ENCODE peak calls at places on chromosomes 13 and 19, in six cellular contexts. E is Panc1, X is SK-N-SH, Z is pancreas, P is upper lobe of left lung, O is tibial artery. D is an unnamed sample. For H3K4me1, the result is how much of the 10 kb centered on the place peaks cover.

GRCh38 chr19:13363235-13363634 is 143.0 kb downstream of the CACNA1A start:
- DNase-seq in E (no peak), X (no peak), O (no peak), P (no peak), Z (no peak), D (no peak)

GRCh38 chr19:54506079-54506478 is 3.4 kb downstream of the LAIR2 start:
- DNase-seq in X (no peak), E (no peak), P (no peak), O (no peak), Z (no peak), D (no peak)

GRCh38 chr13:33642374-33643065 is 175.4 kb upstream of the RFC3 start:
- DNase-seq in P (no peak), O (peak), Z (peak), X (no peak), E (no peak), D (no peak)

GRCh38 chr19:41988947-41989346 is 5.1 kb downstream of the ATP1A3 start:
- DNase-seq in E (no peak), O (no peak), Z (no peak), X (no peak), P (no peak), D (no peak)

GRCh38 chr13:45500492-45501174 is 35.9 kb downstream of the COG3 start:
- DNase-seq in Z (no peak), X (no peak), E (no peak), O (no peak), P (no peak), D (no peak)

GRCh38 chr19:55319786-55320185 is 5.4 kb downstream of the TMEM150B start:
- DNase-seq in O (no peak), P (no peak), X (peak), E (no peak), Z (no peak), D (no peak)

GRCh38 chr13:111531505-111531904 is 211.1 kb downstream of the TEX29 start:
- DNase-seq in P (no peak), E (no peak), X (no peak), Z (no peak), O (no peak), D (no peak)

GRCh38 chr13:43564941-43565340 is 221.8 kb downstream of the ENOX1 start:
- DNase-seq in E (no peak), X (no peak), P (no peak), O (no peak), Z (no peak), D (no peak)

GRCh38 chr19:17406039-17406886 is 833 bp upstream of the BST2 start:
- DNase-seq in Z (no peak), P (no peak), E (no peak), O (no peak), X (peak), D (no peak)

GRCh38 chr13:99311137-99311536 is 3.9 kb upstream of the GPR183 start:
- DNase-seq in X (no peak), P (no peak), E (no peak), Z (no peak), O (no peak), D (no peak)

GRCh38 chr19:3366761-3367571 is 583 bp downstream of the NFIC start:
- DNase-seq in O (peak), Z (peak), X (peak), E (no peak), P (peak), D (peak)

GRCh38 chr19:5045956-5046338 is 77.0 kb downstream of the KDM4B start:
- DNase-seq in P (peak), O (no peak), X (no peak), Z (no peak), E (no peak), D (no peak)

GRCh38 chr13:97001641-97002040 is 7.4 kb upstream of the OXGR1 start:
- DNase-seq in E (no peak), X (no peak), Z (no peak), P (no peak), O (no peak), D (no peak)

GRCh38 chr19:35782589-35782988 is 7.2 kb downstream of the ARHGAP33 start:
- DNase-seq in P (peak), O (no peak), Z (no peak), X (no peak), E (no peak), D (no peak)

GRCh38 chr13:96252903-96253302 is 163.0 kb downstream of the HS6ST3 start:
- DNase-seq in X (no peak), P (no peak), E (no peak), Z (no peak), O (no peak), D (no peak)

GRCh38 chr13:109479991-109480696 is 306.2 kb downstream of the IRS2 start:
- DNase-seq in O (peak), X (no peak), E (no peak), P (no peak), Z (no peak), D (no peak)

GRCh38 chr13:98252931-98253470 is 75.9 kb upstream of the RNF113B start:
- DNase-seq in E (no peak), Z (no peak), X (no peak), O (no peak), P (no peak), D (no peak)

GRCh38 chr13:80000679-80001509 is 340.0 kb downstream of the SPRY2 start:
- DNase-seq in O (no peak), Z (no peak), E (no peak), X (no peak), P (no peak), D (no peak)

GRCh38 chr13:101035119-101035620 is 360.6 kb upstream of the TMTC4 start:
- DNase-seq in P (no peak), E (no peak), Z (no peak), O (no peak), X (no peak), D (no peak)

GRCh38 chr19:3576696-3577443 is 4.1 kb downstream of the HMG20B start:
- DNase-seq in X (peak), P (peak), O (no peak), Z (peak), E (no peak), D (peak)

GRCh38 chr19:52343548-52343947 is 7.5 kb downstream of the ZNF610 start:
- DNase-seq in X (peak), Z (no peak), E (no peak), P (no peak), O (peak), D (no peak)

GRCh38 chr13:44903596-44903995 is 85.7 kb downstream of the NUFIP1 start:
- DNase-seq in E (no peak), O (peak), P (peak), X (no peak), Z (no peak), D (peak)

GRCh38 chr13:99911069-99911964 is 60.2 kb downstream of the ZIC5 start:
- DNase-seq in O (no peak), E (no peak), Z (no peak), P (no peak), X (no peak), D (no peak)

GRCh38 chr19:52226652-52227051 is 36.8 kb downstream of the PPP2R1A start:
- DNase-seq in Z (no peak), E (no peak), X (no peak), O (no peak), P (no peak), D (no peak)

GRCh38 chr13:37097008-37097579 is 8.4 kb downstream of the CSNK1A1L start:
- DNase-seq in X (no peak), E (no peak), Z (no peak), P (no peak), O (no peak), D (no peak)

GRCh38 chr19:31174948-31175347 is 174.3 kb downstream of the TSHZ3 start:
- DNase-seq in E (no peak), O (no peak), X (no peak), P (no peak), Z (no peak), D (peak)

GRCh38 chr19:3608079-3608641 is 1.5 kb upstream of the TBXA2R start:
- DNase-seq in O (no peak), Z (no peak), E (no peak), X (no peak), P (no peak), D (no peak)

GRCh38 chr13:30017880-30018279 is 167.5 kb upstream of the UBL3 start:
- DNase-seq in Z (no peak), O (no peak), P (no peak), E (no peak), X (no peak), D (no peak)

GRCh38 chr13:105363747-105364177 is 1171.7 kb downstream of the EFNB2 start:
- DNase-seq in X (peak), P (no peak), O (no peak), E (no peak), Z (no peak), D (no peak)

GRCh38 chr13:113493315-113493951 is 2.9 kb upstream of the DCUN1D2 start:
- DNase-seq in X (no peak), E (peak), O (no peak), P (no peak), Z (no peak), D (no peak)

GRCh38 chr19:2796659-2797266 is 11.5 kb downstream of the THOP1 start:
- DNase-seq in O (no peak), P (peak), E (no peak), X (no peak), Z (no peak), D (no peak)

GRCh38 chr13:96817336-96817941 is 176.8 kb downstream of the OXGR1 start:
- DNase-seq in Z (no peak), P (no peak), E (no peak), O (no peak), X (peak), D (no peak)

GRCh38 chr19:19531951-19532805 is 3.5 kb downstream of the YJEFN3 start:
- DNase-seq in P (peak), Z (peak), O (peak), X (peak), E (no peak), D (peak)

GRCh38 chr13:78602561-78603239 is 652 bp downstream of the POU4F1 start:
- DNase-seq in X (no peak), P (peak), Z (peak), E (no peak), O (no peak), D (peak)

GRCh38 chr13:50456111-50456510 is 387.4 kb downstream of the DLEU7 start:
- DNase-seq in Z (no peak), E (no peak), O (no peak), X (no peak), P (no peak), D (no peak)

GRCh38 chr13:94233401-94233800 is 246.1 kb downstream of the DCT start:
- DNase-seq in O (peak), P (no peak), X (no peak), E (peak), Z (no peak), D (no peak)

GRCh38 chr19:10748924-10749434 is 31.1 kb downstream of the DNM2 start:
- DNase-seq in E (no peak), Z (peak), X (peak), O (no peak), P (no peak), D (peak)

GRCh38 chr13:27966641-27967202 is 2.4 kb downstream of the CDX2 start:
- DNase-seq in Z (peak), O (no peak), E (no peak), X (peak), P (no peak), D (no peak)

GRCh38 chr19:4547303-4548237 is 7.7 kb upstream of the LRG1 start:
- DNase-seq in Z (peak), E (no peak), X (peak), P (peak), O (no peak), D (no peak)

DNA sequence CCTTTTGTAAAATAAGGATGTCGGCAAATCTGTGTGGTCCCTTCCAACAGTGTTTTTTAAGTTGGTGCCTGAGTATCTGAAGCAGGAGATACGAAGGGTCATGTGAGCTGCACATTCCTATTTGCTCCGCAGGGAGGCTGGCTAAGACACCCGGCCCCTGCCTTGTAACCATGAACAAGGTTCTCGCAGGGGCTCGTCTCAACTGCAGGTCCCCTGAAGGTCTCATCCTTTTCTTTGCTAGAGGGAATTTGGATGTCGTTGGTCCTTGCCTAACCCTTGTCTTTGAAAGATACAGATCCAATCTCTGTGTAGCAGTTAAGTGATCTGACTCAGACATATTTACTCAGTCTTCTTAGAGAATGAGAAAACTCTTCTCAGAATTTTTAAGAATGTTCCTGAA is 64.4 kb downstream of the LRCH1 start:
- DNase-seq in O (no peak), Z (no peak), X (no peak), P (no peak), E (no peak), D (no peak)
- H3K4me1 ChIP-seq in O (under half), Z (under half), X (under half), P (under half), E (under half), D (under half)

GRCh38 chr13:59776924-59777690 is 386.6 kb downstream of the DIAPH3 start:
- DNase-seq in O (no peak), X (no peak), Z (no peak), P (no peak), E (peak), D (no peak)
- H3K4me3 ChIP-seq in O (no peak), X (no peak), Z (no peak), P (no peak), E (no peak), D (no peak)

GRCh38 chr13:25929816-25930215 is 122.0 kb downstream of the SHISA2 start:
- DNase-seq in O (no peak), X (no peak), E (no peak), P (no peak), Z (no peak), D (no peak)
- H3K4me1 ChIP-seq in O (under half), X (under half), E (under half), P (under half), Z (under half), D (under half)

DNA sequence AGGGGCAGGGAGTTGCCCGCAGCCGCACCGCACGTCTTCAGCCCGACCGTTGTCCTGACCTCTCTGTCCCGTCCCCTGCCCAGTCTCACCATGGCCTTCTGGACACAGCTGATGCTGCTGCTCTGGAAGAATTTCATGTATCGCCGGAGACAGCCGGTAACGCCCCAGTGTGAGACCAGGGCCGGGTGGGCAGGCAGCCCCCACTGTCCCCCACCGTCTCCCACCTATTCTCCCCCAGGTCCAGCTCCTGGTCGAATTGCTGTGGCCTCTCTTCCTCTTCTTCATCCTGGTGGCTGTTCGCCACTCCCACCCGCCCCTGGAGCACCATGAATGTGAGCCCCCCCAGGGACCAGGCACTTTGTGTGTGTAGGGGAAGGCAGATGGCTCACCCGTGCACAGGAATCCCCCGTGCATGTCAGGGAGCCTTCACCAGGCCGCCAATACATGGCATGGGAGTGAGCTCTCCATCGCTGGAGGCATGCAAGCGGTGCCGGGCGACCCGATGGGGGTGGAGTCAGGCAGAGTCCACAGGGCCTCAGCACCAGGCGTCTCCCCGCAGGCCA is 1.4 kb downstream of the ABCA7 start:
- DNase-seq in O (no peak), E (no peak), P (no peak), X (no peak), Z (no peak), D (no peak)
- H3K4me3 ChIP-seq in O (peak), E (peak), P (peak), X (peak), Z (peak), D (no peak)

DNA sequence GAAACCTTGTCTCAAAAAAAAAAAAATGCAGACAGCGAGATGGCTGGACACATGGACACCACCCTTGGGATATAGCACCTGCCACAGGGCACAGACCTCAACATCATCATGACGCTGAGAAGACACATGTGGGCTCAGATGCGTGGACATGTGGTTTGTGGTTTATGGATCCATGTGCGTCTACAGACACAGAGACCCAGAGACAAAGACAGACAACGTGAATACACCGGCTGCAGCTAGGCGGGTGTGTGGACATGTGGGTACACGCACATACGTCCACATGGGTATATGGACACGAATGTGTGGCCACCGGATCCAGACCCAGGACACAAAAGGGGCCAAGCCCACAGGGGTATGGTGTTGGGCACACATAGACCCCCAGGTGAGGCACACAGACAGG is 1.3 kb downstream of the TNFSF14 start:
- DNase-seq in Z (no peak), X (no peak), O (no peak), E (no peak), P (no peak), D (no peak)
- H3K4me1 ChIP-seq in Z (under half), X (under half), O (under half), E (under half), P (under half), D (under half)

DNA sequence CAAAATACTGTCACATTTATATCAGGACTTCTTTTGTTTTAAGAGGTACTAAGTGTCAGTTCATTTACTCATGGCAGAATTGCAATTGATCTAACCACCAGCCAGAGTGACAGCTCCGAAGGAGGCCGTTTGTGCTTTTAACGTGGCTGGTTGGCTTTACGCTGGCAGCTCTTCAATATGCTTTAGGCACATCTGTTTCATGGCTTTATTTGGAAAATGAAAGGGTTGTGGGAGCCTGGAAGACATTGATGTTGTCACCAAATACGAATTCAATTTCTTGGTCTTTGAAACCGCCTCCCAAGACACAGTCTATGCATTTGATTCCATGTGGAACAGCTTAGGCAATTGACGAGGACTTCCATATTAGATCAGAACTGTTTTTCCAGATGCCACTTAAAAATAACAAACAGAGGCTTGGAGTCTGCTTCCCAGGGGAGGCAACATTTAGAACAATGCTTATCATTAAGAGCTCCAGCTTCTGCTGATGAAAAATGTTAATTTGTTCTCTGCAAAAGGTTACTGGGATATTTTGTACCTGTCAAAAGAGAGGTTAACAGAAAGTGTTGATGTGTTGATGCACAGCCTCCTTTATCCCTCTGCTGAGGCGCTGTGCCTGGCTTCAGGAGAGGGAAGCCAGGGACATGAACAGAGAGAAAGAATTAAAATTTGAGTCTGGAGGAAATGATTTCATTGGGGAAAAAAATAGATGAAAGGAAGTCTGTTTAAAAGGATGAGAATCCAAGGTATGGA is 64.0 kb upstream of the TNFRSF19 start:
- DNase-seq in P (no peak), E (no peak), Z (no peak), X (peak), O (no peak), D (no peak)
- H3K4me3 ChIP-seq in P (no peak), E (no peak), Z (no peak), X (no peak), O (no peak), D (no peak)

DNA sequence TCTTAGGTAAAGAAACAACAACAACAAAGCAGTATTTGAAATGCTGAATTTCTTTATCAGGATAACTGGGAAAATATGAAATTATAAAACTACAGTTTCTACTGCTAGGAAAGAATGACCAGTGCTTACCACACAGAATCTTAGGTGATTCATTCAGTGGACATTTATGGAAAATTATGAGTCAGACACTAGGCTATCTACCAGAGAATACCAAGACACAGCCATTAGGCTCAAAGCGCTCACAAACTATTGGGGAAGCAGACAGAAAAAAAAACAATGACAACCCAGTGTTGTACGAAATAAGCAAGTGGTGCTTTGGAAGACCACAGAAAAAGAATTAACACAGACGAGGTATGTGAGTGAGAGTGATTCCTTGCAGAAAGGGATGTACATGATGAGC is 1019.5 kb downstream of the PCDH9 start:
- DNase-seq in P (no peak), O (no peak), X (no peak), Z (no peak), E (peak), D (no peak)
- H3K4me1 ChIP-seq in P (under half), O (under half), X (under half), Z (under half), E (under half), D (under half)

DNA sequence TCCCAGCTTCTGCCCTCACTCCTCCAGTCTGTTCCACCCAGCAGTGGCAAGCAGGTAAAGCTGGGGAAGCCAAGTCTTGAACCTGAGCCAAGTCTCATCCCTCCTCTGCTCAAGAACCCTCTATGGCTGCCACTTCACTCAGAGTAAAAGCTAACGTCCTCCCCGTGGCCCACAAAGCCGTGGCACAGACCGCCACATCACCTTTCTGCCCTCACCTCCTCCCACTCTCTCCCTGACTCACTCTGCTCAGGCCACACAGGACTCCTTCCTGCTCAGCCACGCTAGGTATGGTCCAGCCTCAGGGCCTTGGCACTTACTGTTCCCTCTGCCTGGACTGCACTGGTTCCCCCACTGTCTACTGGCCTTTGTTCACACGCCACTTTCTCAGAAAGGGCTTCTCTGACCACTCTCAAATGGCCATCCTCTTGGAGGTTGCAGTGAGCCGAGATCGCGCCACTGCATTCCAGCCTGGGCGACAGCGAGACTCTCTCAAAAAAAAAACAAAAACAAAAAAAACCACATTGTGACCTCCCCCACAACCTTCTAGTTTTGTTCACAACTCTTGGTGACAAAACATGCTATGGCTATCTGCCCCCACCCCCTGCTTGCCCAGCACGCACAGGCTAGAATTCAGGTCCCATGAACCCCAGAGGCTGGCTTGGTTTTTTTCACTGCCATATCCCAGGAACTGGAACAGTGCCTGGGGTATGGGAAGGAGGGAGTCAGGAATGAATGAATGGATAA is 15.8 kb downstream of the NDUFB7 start:
- DNase-seq in Z (no peak), O (no peak), E (no peak), P (no peak), X (no peak), D (no peak)
- H3K4me3 ChIP-seq in Z (no peak), O (no peak), E (peak), P (no peak), X (no peak), D (no peak)

GRCh38 chr19:18465964-18466339 is 28.0 kb upstream of the ISYNA1 start:
- DNase-seq in X (no peak), Z (peak), P (no peak), E (no peak), O (no peak), D (peak)
- H3K4me1 ChIP-seq in X (under half), Z (under half), P (under half), E (under half), O (under half), D (under half)